ENCODE peak calls at places on chromosome 13, in six cellular contexts. K is pancreas, A is fibroblast of mammary gland, U is A549, W is cardiac fibroblast, N is AG04450. E is an unnamed sample.

GRCh38 chr13:28440774-28441532 is 54.0 kb downstream of the FLT1 start:
- DNase-seq in K (no peak), A (no peak), U (no peak), W (no peak), N (no peak), E (no peak)

GRCh38 chr13:39036212-39036611 is 1.7 kb downstream of the PROSER1 start:
- DNase-seq in K (no peak), A (no peak), U (no peak), W (peak), N (no peak), E (no peak)

GRCh38 chr13:110714798-110715394 is 1.4 kb downstream of the ING1 start:
- DNase-seq in K (peak), A (peak), U (no peak), W (peak), N (no peak), E (no peak)

GRCh38 chr13:42354246-42355117 is 82.5 kb downstream of the AKAP11 start:
- DNase-seq in K (no peak), A (peak), U (no peak), W (peak), N (peak), E (no peak)

GRCh38 chr13:31000889-31001288 is 68.4 kb downstream of the TEX26 start:
- DNase-seq in K (no peak), A (no peak), U (no peak), W (no peak), N (no peak), E (no peak)

GRCh38 chr13:87356314-87356713 is 314.9 kb upstream of the SLITRK5 start:
- DNase-seq in K (no peak), A (no peak), U (no peak), W (no peak), N (no peak), E (no peak)

GRCh38 chr13:35388979-35389378 is 87.5 kb downstream of the MAB21L1 start:
- DNase-seq in K (no peak), A (peak), U (no peak), W (peak), N (no peak), E (no peak)

GRCh38 chr13:90719452-90719851 is 628.0 kb upstream of the MIR17HG start:
- DNase-seq in K (no peak), A (no peak), U (no peak), W (no peak), N (no peak), E (no peak)

GRCh38 chr13:76556632-76557031 is 329.6 kb downstream of the KCTD12 start:
- DNase-seq in K (no peak), A (no peak), U (no peak), W (no peak), N (no peak), E (no peak)

GRCh38 chr13:40982772-40983171 is 36.3 kb downstream of the ELF1 start:
- DNase-seq in K (no peak), A (peak), U (no peak), W (peak), N (no peak), E (no peak)

GRCh38 chr13:110944121-110944967 is 29.5 kb upstream of the ANKRD10 start:
- DNase-seq in K (no peak), A (peak), U (peak), W (peak), N (peak), E (no peak)

GRCh38 chr13:104491951-104492350 is 1425.7 kb upstream of the SLC10A2 start:
- DNase-seq in K (no peak), A (no peak), U (no peak), W (no peak), N (no peak), E (no peak)

GRCh38 chr13:97342136-97342535 is 91.8 kb upstream of the RAP2A start:
- DNase-seq in K (no peak), A (no peak), U (peak), W (no peak), N (no peak), E (no peak)

GRCh38 chr13:41842029-41842428 is 118.9 kb downstream of the VWA8 start:
- DNase-seq in K (no peak), A (no peak), U (no peak), W (peak), N (no peak), E (no peak)

GRCh38 chr13:41054212-41054877 is 7.0 kb upstream of the WBP4 start:
- DNase-seq in K (no peak), A (peak), U (peak), W (peak), N (no peak), E (peak)

GRCh38 chr13:43407023-43407581 is 379.7 kb downstream of the ENOX1 start:
- DNase-seq in K (no peak), A (no peak), U (no peak), W (no peak), N (no peak), E (no peak)

GRCh38 chr13:21833921-21834320 is 163.0 kb downstream of the FGF9 start:
- DNase-seq in K (no peak), A (no peak), U (no peak), W (no peak), N (no peak), E (no peak)

GRCh38 chr13:20121154-20121515 is 39.7 kb downstream of the GJA3 start:
- DNase-seq in K (no peak), A (no peak), U (no peak), W (no peak), N (no peak), E (no peak)

GRCh38 chr13:34001357-34001756 is 183.4 kb downstream of the RFC3 start:
- DNase-seq in K (no peak), A (no peak), U (no peak), W (no peak), N (no peak), E (no peak)

DNA sequence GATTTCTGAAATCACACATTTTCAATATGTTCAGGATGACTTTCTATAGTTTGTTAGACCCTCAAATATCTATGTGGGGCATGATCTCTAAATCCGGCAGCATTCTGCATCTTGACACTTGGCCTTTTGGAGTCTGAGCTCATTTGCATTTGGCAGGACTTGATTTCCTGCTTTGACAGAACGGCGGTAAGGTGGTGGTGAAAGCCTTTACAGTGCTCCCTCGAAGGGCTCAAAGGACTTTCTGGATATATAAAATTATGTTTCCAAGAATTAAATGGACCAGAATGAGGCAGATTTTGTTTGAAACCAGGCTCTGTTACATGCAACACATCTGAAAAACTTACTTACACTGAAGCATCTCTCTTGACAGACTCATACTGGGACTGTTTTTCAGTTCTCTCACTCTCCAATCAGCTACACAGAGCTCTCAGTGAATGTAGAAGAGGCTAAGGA is 207.3 kb downstream of the SPRY2 start:
- DNase-seq in K (no peak), A (peak), U (no peak), W (no peak), N (no peak), E (no peak)
- H3K4me3 ChIP-seq in K (no peak), A (no peak), U (no peak), W (no peak), N (no peak), E (no peak)

DNA sequence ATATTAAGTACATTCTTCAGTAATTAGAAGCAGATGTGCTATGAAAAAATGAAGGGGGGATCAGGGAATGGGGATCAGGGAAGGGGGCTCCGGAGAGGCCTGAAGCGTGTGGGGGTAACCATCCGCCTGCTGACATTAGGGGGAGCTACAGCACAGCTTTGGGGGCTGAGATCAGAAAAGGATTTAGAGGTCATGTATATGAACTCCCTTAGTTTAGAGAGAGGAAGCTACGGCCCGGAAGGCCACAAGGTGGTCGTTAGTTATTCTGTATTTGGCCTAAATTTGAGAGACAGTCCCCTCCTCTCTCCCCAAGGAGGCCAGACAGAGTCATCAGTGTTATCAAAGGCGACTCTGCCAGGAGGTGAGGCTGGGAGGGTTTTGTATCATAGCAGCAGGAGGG is 99.0 kb downstream of the TM9SF2 start:
- DNase-seq in K (no peak), A (no peak), U (no peak), W (no peak), N (no peak), E (no peak)
- TF ChIP-seq CTCF in K (no peak), A (peak), U (peak), W (no peak), N (peak), E (peak)

GRCh38 chr13:27339299-27339698 is 68.7 kb downstream of the RASL11A start:
- DNase-seq in K (no peak), A (peak), U (peak), W (peak), N (no peak), E (no peak)
- H3K4me3 ChIP-seq in K (no peak), A (no peak), U (no peak), W (no peak), N (no peak), E (no peak)

GRCh38 chr13:32023698-32024097 is 7.9 kb upstream of the FRY start:
- DNase-seq in K (no peak), A (peak), U (no peak), W (no peak), N (no peak), E (no peak)

GRCh38 chr13:32022292-32022691 is 9.3 kb upstream of the FRY start:
- DNase-seq in K (no peak), A (peak), U (no peak), W (no peak), N (no peak), E (no peak)

GRCh38 chr13:32024750-32025149 is 6.8 kb upstream of the FRY start:
- DNase-seq in K (no peak), A (no peak), U (no peak), W (no peak), N (no peak), E (no peak)

GRCh38 chr13:32021785-32022184 is 9.8 kb upstream of the FRY start:
- DNase-seq in K (no peak), A (no peak), U (no peak), W (no peak), N (no peak), E (no peak)

DNA sequence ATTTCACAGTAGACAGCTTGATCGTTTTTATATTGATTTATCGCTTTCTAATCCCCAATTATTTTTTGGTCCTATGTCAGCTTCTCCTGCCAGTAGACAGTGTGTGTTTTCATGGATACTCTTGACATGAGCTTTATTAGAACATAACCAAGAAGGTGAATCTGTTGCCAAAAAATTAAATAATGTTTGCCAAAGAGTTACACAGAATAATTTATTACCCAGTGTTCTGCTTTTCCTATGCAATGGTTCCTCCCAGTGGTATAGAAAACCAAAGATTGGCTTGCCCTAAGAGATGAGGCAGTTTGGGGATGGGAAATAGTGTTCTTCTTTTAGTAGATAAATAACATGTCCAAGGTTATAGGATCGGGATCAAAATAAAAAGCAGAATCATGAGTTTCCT is 8.5 kb upstream of the FRY start:
- DNase-seq in K (no peak), A (no peak), U (no peak), W (no peak), N (no peak), E (no peak)
- TF ChIP-seq CTCF in K (no peak), A (no peak), U (no peak), W (no peak), N (no peak), E (no peak)

DNA sequence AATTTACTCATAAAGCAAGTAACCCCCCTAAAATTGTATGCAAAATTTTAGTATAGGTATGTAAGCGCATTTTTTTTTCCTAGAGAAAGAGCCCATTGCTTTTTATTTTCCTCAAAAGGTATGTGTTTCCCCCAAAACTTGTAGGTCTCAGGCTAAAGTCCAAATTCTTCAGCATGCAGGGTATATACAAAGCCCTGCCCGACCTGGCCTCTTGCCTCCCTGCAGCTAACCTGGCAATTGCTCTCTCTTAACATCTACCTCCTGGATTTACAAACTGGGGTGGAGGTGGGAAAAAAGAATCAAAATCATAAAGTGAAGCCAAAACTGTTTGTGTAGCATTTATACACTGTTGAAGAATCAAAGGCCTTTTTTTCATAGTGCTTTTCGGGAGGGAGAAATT is 107.8 kb downstream of the KCNRG start:
- DNase-seq in K (no peak), A (no peak), U (no peak), W (no peak), N (no peak), E (no peak)
- H3K4me3 ChIP-seq in K (peak), A (no peak), U (no peak), W (no peak), N (peak), E (peak)

GRCh38 chr13:73228546-73228945 is 169.7 kb downstream of the KLF5 start:
- DNase-seq in K (no peak), A (peak), U (peak), W (peak), N (no peak), E (no peak)
- TF ChIP-seq CTCF in K (no peak), A (peak), U (no peak), W (no peak), N (peak), E (peak)

DNA sequence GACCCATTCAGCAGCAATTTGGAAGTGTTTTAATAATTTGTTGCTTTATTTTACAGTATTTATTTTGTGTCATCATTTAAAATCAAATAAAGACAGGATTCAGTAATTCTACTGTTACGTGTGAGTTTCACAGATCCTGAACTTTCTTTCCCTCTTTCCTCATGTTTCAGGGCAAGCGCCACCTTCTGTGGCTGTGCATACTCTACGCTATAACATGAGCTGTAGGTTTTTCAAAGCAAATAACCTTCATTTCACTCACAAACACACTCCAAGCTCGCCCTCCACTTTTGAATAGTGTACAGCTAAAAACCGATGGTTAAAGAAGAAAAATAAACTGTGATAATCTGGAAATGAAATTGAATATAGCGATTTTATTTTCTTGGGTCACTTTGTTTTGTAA is 753.3 kb downstream of the OLFM4 start:
- DNase-seq in K (no peak), A (no peak), U (no peak), W (peak), N (no peak), E (no peak)
- H3K4me3 ChIP-seq in K (no peak), A (no peak), U (no peak), W (no peak), N (no peak), E (no peak)